ENCODE peak calls at places on chromosomes 12 and 14, in seven cellular contexts. W is pancreas, R is Peyer's patch, P is tibial artery, U is ovary, G is tibial nerve, M is MM.1S. O is an unnamed sample.

GRCh38 chr12:19804737-19805136 is 365.4 kb downstream of the AEBP2 start:
- DNase-seq in W (no peak), R (no peak), P (no peak), U (no peak), G (no peak), M (no peak), O (no peak)

GRCh38 chr12:99959549-99960170 is 25.1 kb downstream of the ANKS1B start:
- DNase-seq in W (no peak), R (no peak), P (no peak), U (no peak), G (no peak), M (no peak), O (no peak)

GRCh38 chr12:117010693-117011451 is 88.3 kb downstream of the TESC start:
- DNase-seq in W (no peak), R (no peak), P (no peak), U (no peak), G (no peak), M (no peak), O (no peak)

GRCh38 chr14:68840454-68840853 is 47.6 kb upstream of the ZFP36L1 start:
- DNase-seq in W (no peak), R (no peak), P (no peak), U (no peak), G (no peak), M (peak; percentile 38), O (no peak)

GRCh38 chr12:52816189-52816588 is 2.3 kb upstream of the KRT4 start:
- DNase-seq in W (no peak), R (no peak), P (no peak), U (no peak), G (no peak), M (no peak), O (no peak)

GRCh38 chr12:47391566-47391965 is 311.8 kb upstream of the AMIGO2 start:
- DNase-seq in W (no peak), R (no peak), P (no peak), U (no peak), G (no peak), M (no peak), O (peak; percentile 50)

GRCh38 chr12:65911321-65911720 is 87.0 kb downstream of the HMGA2 start:
- DNase-seq in W (no peak), R (no peak), P (peak; percentile 26), U (no peak), G (no peak), M (no peak), O (no peak)

GRCh38 chr12:40551466-40551865 is 140.8 kb upstream of the CNTN1 start:
- DNase-seq in W (no peak), R (no peak), P (no peak), U (no peak), G (no peak), M (no peak), O (no peak)

GRCh38 chr12:110200124-110200417 is 75.9 kb downstream of the IFT81 start:
- DNase-seq in W (no peak), R (no peak), P (no peak), U (no peak), G (no peak), M (no peak), O (no peak)

GRCh38 chr14:67485501-67486095 is 2.9 kb downstream of the TMEM229B start:
- DNase-seq in W (no peak), R (no peak), P (no peak), U (no peak), G (no peak), M (no peak), O (no peak)

GRCh38 chr12:127280393-127281275 is 986.3 kb upstream of the TMEM132C start:
- DNase-seq in W (peak; percentile 92), R (peak; percentile 80), P (no peak), U (no peak), G (no peak), M (peak; percentile 49), O (peak; percentile 39)

GRCh38 chr14:69699743-69700309 is 67.1 kb upstream of the SRSF5 start:
- DNase-seq in W (peak; percentile 78), R (no peak), P (no peak), U (no peak), G (no peak), M (no peak), O (no peak)

GRCh38 chr12:120265203-120265482 is 387 bp downstream of the PXN start:
- DNase-seq in W (no peak), R (no peak), P (no peak), U (no peak), G (no peak), M (no peak), O (no peak)
- H3K4me3 ChIP-seq in W (peak overlapping the region; percentile 88), R (peak overlapping the region; percentile 100), P (peak overlapping the region; percentile 100), U (peak overlapping the region; percentile 100), G (peak overlapping the region; percentile 75), M (peak overlapping the region; percentile 63), O (peak overlapping the region; percentile 77)

DNA sequence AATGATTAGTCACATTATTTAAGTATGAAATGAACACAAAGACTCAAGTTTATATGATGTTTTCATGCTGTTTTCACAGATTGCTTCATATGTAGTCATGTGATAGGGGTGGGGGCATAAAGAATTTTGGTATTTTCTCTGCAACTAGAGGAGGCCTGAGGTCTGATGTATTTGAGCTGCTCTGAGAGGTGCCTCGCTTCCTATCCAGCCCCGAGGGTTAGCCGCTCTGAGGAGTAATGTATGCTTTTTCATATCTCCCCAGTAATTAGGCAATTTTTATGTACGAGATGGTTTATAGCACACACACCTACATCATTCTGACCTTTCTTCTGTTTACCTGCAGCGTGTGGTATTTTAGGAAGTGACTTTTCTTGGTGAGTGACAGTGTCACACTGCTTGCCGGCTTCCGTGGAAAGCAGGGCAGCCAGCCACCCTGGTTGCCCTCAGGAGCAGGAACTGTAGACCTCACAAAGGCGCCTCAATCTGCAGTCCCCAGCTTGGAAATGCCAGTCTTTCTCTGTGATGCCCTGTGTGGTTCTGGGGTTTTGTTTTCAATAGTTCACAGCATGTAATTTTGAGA is 106.4 kb downstream of the VRK1 start:
- DNase-seq in W (no peak), R (no peak), P (no peak), U (no peak), G (no peak), M (no peak), O (no peak)
- H3K4me1 ChIP-seq in W (no peaks in the 10 kb centered on the region), R (no peaks in the 10 kb centered on the region), P (no peaks in the 10 kb centered on the region), U (no peaks in the 10 kb centered on the region), G (no peaks in the 10 kb centered on the region), M (peaks cover 12% of the 10 kb centered on the region), O (no peaks in the 10 kb centered on the region)

DNA sequence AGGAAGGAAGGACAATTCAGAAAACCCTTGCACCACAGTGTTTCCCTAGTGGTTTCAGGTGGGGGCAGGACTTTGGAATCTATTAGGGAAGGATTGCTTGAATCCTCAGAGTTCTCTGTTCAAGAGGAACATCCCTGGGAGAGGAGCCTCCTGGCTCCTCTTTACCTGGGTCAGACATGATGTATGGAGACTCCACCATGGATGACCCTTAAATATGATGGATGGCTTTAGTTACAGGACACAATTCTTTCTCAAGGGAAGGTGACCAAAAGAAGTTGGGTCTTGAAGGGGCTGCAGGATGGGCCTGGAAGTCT is 396.6 kb downstream of the NRXN3 start:
- DNase-seq in W (no peak), R (no peak), P (no peak), U (no peak), G (no peak), M (no peak), O (no peak)
- TF ChIP-seq CTCF in W (no peak), R (no peak), P (no peak), U (no peak), G (no peak), M (no peak), O (no peak)

DNA sequence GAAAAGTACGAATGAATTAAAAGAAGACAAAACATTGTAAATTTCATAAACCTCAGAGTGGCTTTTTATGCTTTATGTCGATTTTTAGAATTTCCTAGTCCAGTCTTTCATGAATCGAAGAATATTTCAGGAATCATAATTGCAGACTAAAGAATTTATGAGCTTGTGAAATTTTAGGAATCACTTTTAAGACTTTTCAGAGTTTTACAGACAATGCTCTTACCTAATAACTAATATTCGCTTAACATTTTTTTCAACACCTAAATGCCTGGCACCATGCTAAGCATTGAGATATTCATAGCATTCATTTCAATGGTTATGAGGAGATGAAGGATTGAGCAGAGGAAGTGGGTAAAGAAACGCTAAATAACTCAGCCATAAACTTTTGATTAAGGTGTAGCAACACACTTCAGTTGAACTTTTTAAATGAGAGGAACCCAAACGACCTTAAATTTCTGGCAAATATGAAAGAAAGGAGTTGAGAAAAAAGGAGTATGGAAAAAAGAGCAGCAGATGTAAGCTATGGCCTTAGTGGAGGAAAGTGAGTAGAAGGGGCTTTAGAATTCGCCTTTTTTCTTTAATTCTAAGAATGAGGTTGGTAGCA is 739 bp upstream of the USP44 start:
- DNase-seq in W (no peak), R (no peak), P (no peak), U (no peak), G (no peak), M (no peak), O (no peak)
- H3K4me3 ChIP-seq in W (no peak overlapping the region), R (no peak overlapping the region), P (no peak overlapping the region), U (no peak overlapping the region), G (no peak overlapping the region), M (no peak overlapping the region), O (peak overlapping the region; percentile 42)